ENCODE peak calls at places on chromosome 15, in five cellular contexts. F is IMR-90, Y is pancreas, W is A549, N is psoas muscle. O is an unnamed sample.

GRCh38 chr15:88400069-88400468 is 67.1 kb downstream of the MRPL46 start:
- DNase-seq in Y (no peak), F (no peak), N (no peak), W (no peak), O (no peak)

GRCh38 chr15:85700767-85701166 is 94.0 kb downstream of the KLHL25 start:
- DNase-seq in N (no peak), Y (no peak), F (no peak), W (no peak), O (no peak)

GRCh38 chr15:50871832-50872231 is 36.7 kb upstream of the AP4E1 start:
- DNase-seq in N (no peak), F (no peak), W (no peak), Y (no peak), O (no peak)

GRCh38 chr15:77409259-77410156 is 10.4 kb downstream of the PEAK1 start:
- DNase-seq in W (no peak), F (no peak), Y (no peak), N (no peak), O (no peak)

GRCh38 chr15:70526974-70527325 is 236.4 kb downstream of the UACA start:
- DNase-seq in F (no peak), Y (no peak), N (no peak), W (no peak), O (no peak)

GRCh38 chr15:100663550-100664335 is 61.4 kb downstream of the ASB7 start:
- DNase-seq in Y (no peak), W (no peak), N (no peak), F (peak; percentile 15), O (no peak)

GRCh38 chr15:95262866-95263564 is 1031.7 kb downstream of the MCTP2 start:
- DNase-seq in N (no peak), Y (no peak), F (peak; percentile 88), W (no peak), O (no peak)

GRCh38 chr15:48963524-48964113 is at the start of gene SHC4:
- DNase-seq in Y (peak; percentile 9), F (peak; percentile 86), N (peak; percentile 63), W (peak; percentile 63), O (no peak)

GRCh38 chr15:99076555-99077308 is 28.1 kb upstream of the SYNM start:
- DNase-seq in F (peak; percentile 86), Y (peak; percentile 69), W (peak; percentile 91), N (no peak), O (no peak)

DNA sequence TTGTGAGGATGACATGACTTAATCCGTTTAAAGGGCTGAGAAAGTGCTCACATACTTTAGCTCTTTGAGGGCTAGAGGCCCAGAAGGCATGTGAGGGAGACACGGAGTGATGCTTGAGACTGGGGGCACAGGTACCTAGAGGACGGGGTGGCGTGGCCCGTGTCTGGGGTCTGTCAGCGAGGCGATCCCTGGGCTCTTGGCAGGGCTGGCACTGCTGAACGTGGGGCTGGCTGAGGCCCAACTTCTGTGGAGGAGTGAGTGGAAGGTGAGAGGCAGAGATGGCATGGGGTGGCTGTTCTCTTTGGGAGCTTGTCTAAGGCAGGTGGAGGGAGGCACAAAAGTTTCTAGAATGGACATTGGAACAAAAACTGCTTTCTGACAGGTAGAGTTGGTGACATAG is 9.5 kb downstream of the SEMA4B start:
- DNase-seq in Y (peak; percentile 31), N (no peak), F (no peak), W (no peak), O (no peak)
- H3K4me1 ChIP-seq in Y (peaks cover 39% of the 10 kb centered on the region), N (no peaks in the 10 kb centered on the region), F (peaks cover 6% of the 10 kb centered on the region), W (peaks cover 59% of the 10 kb centered on the region), O (peaks cover 48% of the 10 kb centered on the region)

DNA sequence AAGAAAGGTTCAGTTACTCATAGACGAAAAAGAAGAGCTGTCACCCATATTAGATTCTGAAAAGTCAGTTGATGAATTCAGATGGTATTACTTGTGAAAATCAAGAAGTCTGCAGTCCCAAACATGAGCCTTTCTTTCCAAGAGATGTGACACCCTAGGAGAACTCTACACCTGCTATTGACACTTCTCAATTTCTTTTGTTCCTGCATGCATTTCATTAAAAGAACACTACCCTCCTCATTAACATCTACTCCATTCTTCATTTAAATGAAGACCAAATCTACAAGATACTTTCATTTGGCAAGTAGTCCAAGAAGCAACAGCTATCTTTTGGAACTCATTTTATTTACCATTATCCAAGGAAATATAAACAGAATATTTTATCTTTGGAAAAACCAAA is 6.6 kb downstream of the GABRB3 start:
- DNase-seq in Y (no peak), F (no peak), N (no peak), W (no peak), O (no peak)
- TF ChIP-seq CTCF in Y (no peak), F (no peak), N (no peak), W (no peak), O (no peak)

GRCh38 chr15:62904511-62904910 is 138.0 kb upstream of the TPM1 start:
- DNase-seq in W (no peak), F (no peak), Y (no peak), N (no peak), O (no peak)

GRCh38 chr15:62904041-62904440 is 138.5 kb upstream of the TPM1 start:
- DNase-seq in F (no peak), W (no peak), Y (no peak), N (no peak), O (no peak)

GRCh38 chr15:62903437-62903836 is 139.1 kb upstream of the TPM1 start:
- DNase-seq in N (no peak), F (no peak), W (no peak), Y (no peak), O (no peak)

GRCh38 chr15:62901916-62902554 is 140.5 kb upstream of the TPM1 start:
- DNase-seq in W (no peak), Y (no peak), F (no peak), N (no peak), O (no peak)

DNA sequence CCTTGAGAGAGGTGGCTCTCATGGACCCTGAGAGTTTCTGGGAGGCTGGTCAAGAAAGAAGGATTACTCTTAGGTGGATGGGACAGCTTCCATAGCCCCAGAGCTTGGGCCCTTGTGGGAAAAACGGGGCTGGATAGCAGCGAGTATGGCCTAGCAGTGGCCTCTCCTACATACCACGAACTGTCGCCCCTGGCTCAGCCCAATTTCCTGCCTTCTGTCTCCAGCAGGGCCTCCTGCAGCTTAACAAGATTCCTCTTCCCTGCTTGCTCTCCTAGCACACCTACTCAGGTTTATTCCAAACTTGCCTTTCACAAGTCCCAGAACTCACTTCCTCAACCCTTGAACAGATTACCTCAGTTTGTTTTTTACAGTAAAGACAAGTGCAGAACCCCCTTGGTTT is 139.7 kb upstream of the TPM1 start:
- DNase-seq in F (no peak), Y (no peak), N (no peak), W (no peak), O (no peak)
- H3K4me1 ChIP-seq in F (peaks cover 2% of the 10 kb centered on the region), Y (peaks cover 8% of the 10 kb centered on the region), N (peaks cover 25% of the 10 kb centered on the region), W (peaks cover 52% of the 10 kb centered on the region), O (no peaks in the 10 kb centered on the region)

DNA sequence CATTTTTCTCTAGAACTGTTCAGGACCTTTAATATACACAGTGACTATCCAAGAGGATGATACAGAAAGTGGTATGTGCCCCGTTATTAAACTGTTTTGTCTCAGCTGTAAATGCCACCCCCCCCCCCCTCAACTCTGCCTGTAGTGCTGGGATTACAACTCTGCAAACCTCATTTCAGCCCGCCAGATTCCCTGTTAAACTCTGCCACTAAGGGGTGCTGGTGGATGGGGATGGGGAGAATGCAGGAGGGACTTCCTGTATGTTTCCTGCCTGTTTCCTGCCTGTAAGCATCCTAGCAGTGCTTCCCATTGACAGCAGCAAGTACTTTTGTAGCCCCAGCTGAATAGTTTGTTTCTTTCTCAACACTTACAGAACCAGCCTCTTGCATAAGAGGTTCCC is 301.7 kb upstream of the RORA start:
- DNase-seq in F (no peak), W (no peak), N (no peak), Y (no peak), O (no peak)
- TF ChIP-seq CTCF in F (no peak), W (no peak), N (no peak), Y (no peak), O (no peak)

GRCh38 chr15:74780983-74781672 is 752 bp upstream of the CSK start:
- DNase-seq in N (no peak), W (no peak), F (peak; percentile 28), Y (no peak), O (no peak)
- H3K4me1 ChIP-seq in N (peaks cover 42% of the 10 kb centered on the region), W (peaks cover 22% of the 10 kb centered on the region), F (peaks cover 14% of the 10 kb centered on the region), Y (peaks cover 3% of the 10 kb centered on the region), O (peaks cover 80% of the 10 kb centered on the region)

DNA sequence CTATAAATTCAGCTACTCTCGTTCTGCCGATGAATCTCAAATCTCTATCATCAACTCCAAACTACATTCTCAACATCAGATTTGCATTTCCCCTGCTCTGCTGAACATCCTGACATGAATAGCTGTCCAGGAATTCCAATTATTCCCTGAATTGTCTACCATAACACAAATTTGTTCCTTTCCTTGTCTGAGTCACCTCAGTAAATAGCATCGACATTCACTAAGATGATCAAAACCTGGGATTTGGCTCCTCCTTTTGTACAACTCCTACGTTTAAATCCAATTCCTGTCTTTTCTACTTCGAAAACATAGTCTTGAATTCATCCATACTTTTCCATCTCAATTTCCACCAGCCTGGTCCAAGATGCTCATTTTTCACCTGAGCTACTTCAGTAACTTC is 107.0 kb downstream of the GREM1 start:
- DNase-seq in W (peak; percentile 89), Y (no peak), F (peak; percentile 92), N (no peak), O (no peak)
- TF ChIP-seq CTCF in W (peak; percentile 41), Y (no peak), F (peak; percentile 2), N (no peak), O (no peak)

O was measured in lower lobe of right lung.